ENCODE peak calls at places on chromosomes 12 and 14, in six cellular contexts. T is left lung, O is uterus, Z is IMR-90, I is right atrium auricular region, X is esophagus squamous epithelium. N is an unnamed sample.

GRCh38 chr14:101120636-101121398 is 217.3 kb upstream of the RTL1 start:
- DNase-seq in Z (no peak), X (no peak), O (peak), I (peak), T (peak), N (no peak)

GRCh38 chr12:77179515-77179914 is 114.1 kb upstream of the E2F7 start:
- DNase-seq in X (no peak), T (no peak), Z (no peak), I (no peak), O (no peak), N (no peak)

GRCh38 chr12:83827860-83828259 is 1084.7 kb downstream of the SLC6A15 start:
- DNase-seq in O (no peak), T (no peak), Z (no peak), X (no peak), I (no peak), N (peak)

GRCh38 chr12:32522322-32523221 is 123.2 kb downstream of the FGD4 start:
- DNase-seq in X (no peak), I (no peak), T (no peak), Z (no peak), O (no peak), N (no peak)

GRCh38 chr12:123886931-123887582 is 85.6 kb downstream of the CCDC92 start:
- DNase-seq in Z (no peak), X (no peak), I (no peak), O (no peak), T (no peak), N (no peak)

GRCh38 chr14:74500417-74501134 is 7.0 kb downstream of the ISCA2 start:
- DNase-seq in I (peak), X (no peak), T (no peak), O (peak), Z (no peak), N (no peak)

GRCh38 chr12:114711689-114712152 is 27.7 kb upstream of the TBX3 start:
- DNase-seq in Z (no peak), X (no peak), I (no peak), O (no peak), T (no peak), N (no peak)

GRCh38 chr14:22226381-22226780 is 362.6 kb downstream of the DAD1 start:
- DNase-seq in O (no peak), I (no peak), X (no peak), Z (peak), T (no peak), N (no peak)

GRCh38 chr12:7101047-7101693 is 7.8 kb downstream of the C1RL start:
- DNase-seq in Z (peak), I (no peak), T (no peak), X (no peak), O (no peak), N (no peak)

GRCh38 chr14:67166450-67166853 is 22.8 kb upstream of the GARIN2 start:
- DNase-seq in I (no peak), Z (peak), T (no peak), O (no peak), X (no peak), N (peak)

GRCh38 chr14:34199585-34199984 is 248.7 kb upstream of the EGLN3 start:
- DNase-seq in T (no peak), X (no peak), O (no peak), Z (peak), I (no peak), N (no peak)

GRCh38 chr14:77275041-77275854 is 4.2 kb upstream of the NGB start:
- DNase-seq in Z (no peak), I (no peak), T (no peak), O (no peak), X (no peak), N (no peak)

GRCh38 chr12:93802698-93803097 is 125.5 kb downstream of the CRADD start:
- DNase-seq in I (no peak), X (no peak), O (no peak), Z (peak), T (no peak), N (no peak)

GRCh38 chr14:65791551-65791981 is 379.0 kb downstream of the FUT8 start:
- DNase-seq in Z (peak), X (peak), O (no peak), I (no peak), T (no peak), N (no peak)

GRCh38 chr12:94140556-94140955 is 7.8 kb upstream of the PLXNC1 start:
- DNase-seq in Z (peak), O (no peak), T (peak), X (no peak), I (no peak), N (no peak)

GRCh38 chr14:33986804-33987203 is 35.9 kb upstream of the EGLN3 start:
- DNase-seq in I (no peak), O (no peak), T (no peak), X (no peak), Z (peak), N (no peak)

GRCh38 chr14:72142328-72142727 is 210.1 kb downstream of the RGS6 start:
- DNase-seq in Z (no peak), O (no peak), T (no peak), X (no peak), I (no peak), N (no peak)

GRCh38 chr12:2231011-2231595 is 178.3 kb downstream of the CACNA1C start:
- DNase-seq in I (no peak), O (no peak), X (no peak), T (no peak), Z (no peak), N (no peak)

GRCh38 chr12:89391726-89392336 is 39.5 kb upstream of the DUSP6 start:
- DNase-seq in I (no peak), O (no peak), Z (no peak), T (no peak), X (no peak), N (no peak)

GRCh38 chr12:114888928-114889327 is 205.0 kb upstream of the TBX3 start:
- DNase-seq in O (no peak), Z (no peak), X (no peak), I (no peak), T (no peak), N (no peak)

GRCh38 chr14:92649934-92650545 is 98.4 kb downstream of the LGMN start:
- DNase-seq in Z (peak), T (peak), X (peak), O (peak), I (peak), N (peak)

GRCh38 chr12:51390457-51391046 is 654 bp downstream of the GALNT6 start:
- DNase-seq in X (no peak), O (no peak), Z (no peak), T (no peak), I (no peak), N (no peak)

GRCh38 chr12:108722992-108723766 is 8.1 kb downstream of the CORO1C start:
- DNase-seq in O (no peak), I (no peak), Z (peak), T (no peak), X (no peak), N (peak)

GRCh38 chr12:108720757-108721514 is 10.4 kb downstream of the CORO1C start:
- DNase-seq in I (no peak), Z (no peak), X (no peak), O (no peak), T (no peak), N (no peak)

GRCh38 chr12:108724054-108724889 is 7.0 kb downstream of the CORO1C start:
- DNase-seq in X (no peak), T (no peak), Z (peak), O (no peak), I (no peak), N (no peak)

GRCh38 chr12:108721824-108722223 is 9.5 kb downstream of the CORO1C start:
- DNase-seq in O (no peak), T (no peak), Z (no peak), I (no peak), X (no peak), N (no peak)

GRCh38 chr12:108722463-108722862 is 8.9 kb downstream of the CORO1C start:
- DNase-seq in O (no peak), Z (no peak), T (no peak), I (no peak), X (no peak), N (no peak)
- H3K4me3 ChIP-seq in O (no peak), Z (no peak), T (no peak), I (no peak), X (no peak), N (no peak)

GRCh38 chr14:53942970-53943750 is 13.5 kb downstream of the BMP4 start:
- DNase-seq in I (no peak), Z (no peak), O (no peak), T (no peak), X (no peak), N (no peak)
- H3K27ac ChIP-seq in I (no peak), Z (no peak), O (no peak), T (no peak), X (no peak), N (no peak)

DNA sequence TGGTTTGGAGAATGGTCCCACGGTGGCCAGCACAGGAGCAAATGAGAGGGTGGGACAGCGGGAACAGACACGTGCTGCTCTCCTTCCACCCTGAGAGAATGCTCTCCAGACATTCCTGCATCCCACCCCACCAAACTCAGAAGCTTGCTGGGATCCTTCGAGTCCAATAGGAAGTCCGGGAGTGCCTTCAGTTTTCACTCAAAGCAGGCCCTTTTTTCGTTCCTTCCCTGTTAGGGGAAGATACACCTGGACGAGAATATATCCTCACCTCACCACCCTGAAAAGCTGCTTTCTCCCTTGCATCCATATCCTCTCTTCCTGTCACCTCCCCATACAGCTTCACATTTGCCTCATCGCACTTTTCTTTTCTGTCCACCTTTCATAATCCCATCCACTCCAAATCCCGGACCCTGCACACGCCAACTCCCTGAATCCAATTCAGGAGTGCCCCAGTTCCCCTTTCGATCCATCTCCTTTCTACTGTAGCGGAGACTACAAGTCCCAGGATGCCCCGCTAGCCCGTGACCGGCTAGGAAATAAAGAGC is 2.4 kb downstream of the TMEM253 start:
- DNase-seq in O (no peak), Z (no peak), I (no peak), T (no peak), X (no peak), N (no peak)
- TF ChIP-seq CTCF in O (no peak), Z (no peak), I (no peak), T (no peak), X (no peak), N (no peak)

GRCh38 chr14:25122843-25123242 is 72.9 kb upstream of the STXBP6 start:
- DNase-seq in T (no peak), O (no peak), Z (no peak), I (no peak), X (no peak), N (no peak)
- H3K4me3 ChIP-seq in T (no peak), O (no peak), Z (no peak), I (no peak), X (no peak), N (no peak)

DNA sequence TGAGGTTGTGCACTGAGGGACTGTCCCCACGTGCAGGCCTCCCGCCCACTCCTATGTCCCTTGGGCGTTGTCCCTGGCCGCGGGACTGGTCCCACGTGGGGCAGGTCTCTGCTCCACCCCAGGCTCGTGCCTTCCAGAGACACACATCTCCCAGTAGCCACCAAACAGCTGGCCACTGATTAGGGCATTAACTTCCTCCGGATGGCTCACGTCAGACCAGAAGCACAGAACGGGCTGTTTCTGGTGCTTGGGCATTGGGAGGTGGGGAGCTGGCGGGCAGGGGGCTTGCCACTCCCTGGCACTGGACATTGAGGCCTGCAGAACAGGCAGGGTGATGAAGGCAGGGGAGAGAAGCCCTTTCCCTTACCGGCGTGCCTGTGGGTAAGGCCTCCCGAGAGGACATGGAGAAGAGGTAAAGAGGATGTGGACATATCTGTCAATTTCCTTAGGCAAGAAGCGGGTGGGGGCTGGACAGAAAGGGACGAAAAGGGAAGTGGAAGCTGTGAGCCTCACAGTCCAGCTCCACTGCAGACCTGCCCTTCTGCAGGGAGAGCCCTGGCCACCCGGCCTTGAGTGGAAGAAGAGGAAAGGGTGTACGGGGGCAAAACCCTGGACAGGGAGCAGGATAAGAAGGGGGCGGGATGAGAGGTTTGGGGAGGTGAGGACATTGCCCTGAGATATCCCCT is 101.2 kb downstream of the NINJ2 start:
- DNase-seq in O (no peak), Z (no peak), X (peak), T (peak), I (no peak), N (peak)
- H3K27ac ChIP-seq in O (no peak), Z (no peak), X (no peak), T (peak), I (no peak), N (no peak)

GRCh38 chr12:66688836-66689439 is 10.1 kb upstream of the GRIP1 start:
- DNase-seq in T (no peak), Z (peak), I (no peak), X (no peak), O (no peak), N (peak)
- TF ChIP-seq CTCF in T (peak), Z (peak), I (peak), X (peak), O (no peak), N (peak)

N was measured in adrenal gland.